ENCODE peak calls at places on chromosome 20, in nine cellular contexts. One of them, this sample, is unnamed.

GRCh38 chr20:33298391-33298790 is 15.4 kb downstream of the BPIFB1 start:
- DNase-seq in cardiac muscle cell: no peak
- DNase-seq in activated CD4-positive, CD25-positive, alpha-beta regulatory T cell: no peak
- DNase-seq in stimulated activated CD4-positive, alpha-beta T cell treated with anti-CD3 and anti-CD28 coated beads, Interleukin-15, amount 100 ng/mL, for 1 hour: no peak
- DNase-seq in HCEC 1CT: no peak
- DNase-seq in uterus: no peak
- DNase-seq in Caki2: no peak
- DNase-seq in stimulated activated CD8-positive, alpha-beta memory T cell treated with anti-CD3 and anti-CD28 coated beads, Interleukin-15, amount 100 ng/mL, for 24 hours: no peak
- DNase-seq in NCI-H774: no peak
- DNase-seq in this sample: no peak

GRCh38 chr20:50645253-50646068 is 45.9 kb downstream of the RIPOR3 start:
- DNase-seq in cardiac muscle cell: peak; percentile 99
- DNase-seq in activated CD4-positive, CD25-positive, alpha-beta regulatory T cell: no peak
- DNase-seq in stimulated activated CD4-positive, alpha-beta T cell treated with anti-CD3 and anti-CD28 coated beads, Interleukin-15, amount 100 ng/mL, for 1 hour: no peak
- DNase-seq in HCEC 1CT: peak; percentile 100
- DNase-seq in uterus: peak; percentile 92
- DNase-seq in Caki2: peak; percentile 98
- DNase-seq in stimulated activated CD8-positive, alpha-beta memory T cell treated with anti-CD3 and anti-CD28 coated beads, Interleukin-15, amount 100 ng/mL, for 24 hours: no peak
- DNase-seq in NCI-H774: no peak
- DNase-seq in this sample: no peak

GRCh38 chr20:438581-439469 is 23.5 kb downstream of the TBC1D20 start:
- DNase-seq in cardiac muscle cell: peak; percentile 40
- DNase-seq in activated CD4-positive, CD25-positive, alpha-beta regulatory T cell: no peak
- DNase-seq in stimulated activated CD4-positive, alpha-beta T cell treated with anti-CD3 and anti-CD28 coated beads, Interleukin-15, amount 100 ng/mL, for 1 hour: peak; percentile 25
- DNase-seq in HCEC 1CT: no peak
- DNase-seq in uterus: no peak
- DNase-seq in Caki2: no peak
- DNase-seq in stimulated activated CD8-positive, alpha-beta memory T cell treated with anti-CD3 and anti-CD28 coated beads, Interleukin-15, amount 100 ng/mL, for 24 hours: peak; percentile 16
- DNase-seq in NCI-H774: no peak
- DNase-seq in this sample: no peak

GRCh38 chr20:33676652-33677645 is 2.7 kb upstream of the NECAB3 start:
- DNase-seq in cardiac muscle cell: no peak
- DNase-seq in activated CD4-positive, CD25-positive, alpha-beta regulatory T cell: no peak
- DNase-seq in stimulated activated CD4-positive, alpha-beta T cell treated with anti-CD3 and anti-CD28 coated beads, Interleukin-15, amount 100 ng/mL, for 1 hour: no peak
- DNase-seq in HCEC 1CT: no peak
- DNase-seq in uterus: peak; percentile 22
- DNase-seq in Caki2: no peak
- DNase-seq in stimulated activated CD8-positive, alpha-beta memory T cell treated with anti-CD3 and anti-CD28 coated beads, Interleukin-15, amount 100 ng/mL, for 24 hours: no peak
- DNase-seq in NCI-H774: no peak
- DNase-seq in this sample: no peak

GRCh38 chr20:921020-921419 is 4.9 kb upstream of the ANGPT4 start:
- DNase-seq in cardiac muscle cell: no peak
- DNase-seq in activated CD4-positive, CD25-positive, alpha-beta regulatory T cell: no peak
- DNase-seq in stimulated activated CD4-positive, alpha-beta T cell treated with anti-CD3 and anti-CD28 coated beads, Interleukin-15, amount 100 ng/mL, for 1 hour: no peak
- DNase-seq in HCEC 1CT: no peak
- DNase-seq in uterus: no peak
- DNase-seq in Caki2: no peak
- DNase-seq in stimulated activated CD8-positive, alpha-beta memory T cell treated with anti-CD3 and anti-CD28 coated beads, Interleukin-15, amount 100 ng/mL, for 24 hours: no peak
- DNase-seq in NCI-H774: no peak
- DNase-seq in this sample: no peak

GRCh38 chr20:37414133-37414532 is 68.2 kb downstream of the SRC start:
- DNase-seq in cardiac muscle cell: no peak
- DNase-seq in activated CD4-positive, CD25-positive, alpha-beta regulatory T cell: no peak
- DNase-seq in stimulated activated CD4-positive, alpha-beta T cell treated with anti-CD3 and anti-CD28 coated beads, Interleukin-15, amount 100 ng/mL, for 1 hour: no peak
- DNase-seq in HCEC 1CT: no peak
- DNase-seq in uterus: no peak
- DNase-seq in Caki2: no peak
- DNase-seq in stimulated activated CD8-positive, alpha-beta memory T cell treated with anti-CD3 and anti-CD28 coated beads, Interleukin-15, amount 100 ng/mL, for 24 hours: no peak
- DNase-seq in NCI-H774: no peak
- DNase-seq in this sample: no peak

GRCh38 chr20:25508083-25508770 is 77.1 kb downstream of the NINL start:
- DNase-seq in cardiac muscle cell: peak; percentile 73
- DNase-seq in activated CD4-positive, CD25-positive, alpha-beta regulatory T cell: no peak
- DNase-seq in stimulated activated CD4-positive, alpha-beta T cell treated with anti-CD3 and anti-CD28 coated beads, Interleukin-15, amount 100 ng/mL, for 1 hour: no peak
- DNase-seq in HCEC 1CT: peak; percentile 48
- DNase-seq in uterus: no peak
- DNase-seq in Caki2: peak; percentile 94
- DNase-seq in stimulated activated CD8-positive, alpha-beta memory T cell treated with anti-CD3 and anti-CD28 coated beads, Interleukin-15, amount 100 ng/mL, for 24 hours: no peak
- DNase-seq in NCI-H774: peak; percentile 10
- DNase-seq in this sample: no peak

GRCh38 chr20:14918981-14919380 is 581.6 kb upstream of the FLRT3 start:
- DNase-seq in cardiac muscle cell: no peak
- DNase-seq in activated CD4-positive, CD25-positive, alpha-beta regulatory T cell: no peak
- DNase-seq in stimulated activated CD4-positive, alpha-beta T cell treated with anti-CD3 and anti-CD28 coated beads, Interleukin-15, amount 100 ng/mL, for 1 hour: no peak
- DNase-seq in HCEC 1CT: no peak
- DNase-seq in uterus: no peak
- DNase-seq in Caki2: no peak
- DNase-seq in stimulated activated CD8-positive, alpha-beta memory T cell treated with anti-CD3 and anti-CD28 coated beads, Interleukin-15, amount 100 ng/mL, for 24 hours: no peak
- DNase-seq in NCI-H774: no peak
- DNase-seq in this sample: no peak

GRCh38 chr20:51758978-51759544 is 9.1 kb downstream of the ATP9A start:
- DNase-seq in cardiac muscle cell: peak; percentile 32
- DNase-seq in activated CD4-positive, CD25-positive, alpha-beta regulatory T cell: no peak
- DNase-seq in stimulated activated CD4-positive, alpha-beta T cell treated with anti-CD3 and anti-CD28 coated beads, Interleukin-15, amount 100 ng/mL, for 1 hour: no peak
- DNase-seq in HCEC 1CT: no peak
- DNase-seq in uterus: no peak
- DNase-seq in Caki2: no peak
- DNase-seq in stimulated activated CD8-positive, alpha-beta memory T cell treated with anti-CD3 and anti-CD28 coated beads, Interleukin-15, amount 100 ng/mL, for 24 hours: no peak
- DNase-seq in NCI-H774: no peak
- DNase-seq in this sample: no peak

GRCh38 chr20:18754030-18754659 is 59.4 kb upstream of the SCP2D1 start:
- DNase-seq in cardiac muscle cell: no peak
- DNase-seq in activated CD4-positive, CD25-positive, alpha-beta regulatory T cell: no peak
- DNase-seq in stimulated activated CD4-positive, alpha-beta T cell treated with anti-CD3 and anti-CD28 coated beads, Interleukin-15, amount 100 ng/mL, for 1 hour: no peak
- DNase-seq in HCEC 1CT: no peak
- DNase-seq in uterus: no peak
- DNase-seq in Caki2: no peak
- DNase-seq in stimulated activated CD8-positive, alpha-beta memory T cell treated with anti-CD3 and anti-CD28 coated beads, Interleukin-15, amount 100 ng/mL, for 24 hours: no peak
- DNase-seq in NCI-H774: no peak
- DNase-seq in this sample: no peak

GRCh38 chr20:2301164-2301622 is 5.4 kb downstream of the TGM3 start:
- DNase-seq in cardiac muscle cell: peak; percentile 21
- DNase-seq in activated CD4-positive, CD25-positive, alpha-beta regulatory T cell: no peak
- DNase-seq in stimulated activated CD4-positive, alpha-beta T cell treated with anti-CD3 and anti-CD28 coated beads, Interleukin-15, amount 100 ng/mL, for 1 hour: no peak
- DNase-seq in HCEC 1CT: peak; percentile 18
- DNase-seq in uterus: no peak
- DNase-seq in Caki2: peak; percentile 91
- DNase-seq in stimulated activated CD8-positive, alpha-beta memory T cell treated with anti-CD3 and anti-CD28 coated beads, Interleukin-15, amount 100 ng/mL, for 24 hours: no peak
- DNase-seq in NCI-H774: no peak
- DNase-seq in this sample: peak; percentile 49

GRCh38 chr20:61373956-61374545 is 122.0 kb downstream of the CDH4 start:
- DNase-seq in cardiac muscle cell: no peak
- DNase-seq in activated CD4-positive, CD25-positive, alpha-beta regulatory T cell: no peak
- DNase-seq in stimulated activated CD4-positive, alpha-beta T cell treated with anti-CD3 and anti-CD28 coated beads, Interleukin-15, amount 100 ng/mL, for 1 hour: no peak
- DNase-seq in HCEC 1CT: no peak
- DNase-seq in uterus: no peak
- DNase-seq in Caki2: no peak
- DNase-seq in stimulated activated CD8-positive, alpha-beta memory T cell treated with anti-CD3 and anti-CD28 coated beads, Interleukin-15, amount 100 ng/mL, for 24 hours: no peak
- DNase-seq in NCI-H774: no peak
- DNase-seq in this sample: no peak

GRCh38 chr20:33736962-33737361 is 5.2 kb downstream of the ZNF341 start:
- DNase-seq in cardiac muscle cell: no peak
- DNase-seq in activated CD4-positive, CD25-positive, alpha-beta regulatory T cell: no peak
- DNase-seq in stimulated activated CD4-positive, alpha-beta T cell treated with anti-CD3 and anti-CD28 coated beads, Interleukin-15, amount 100 ng/mL, for 1 hour: no peak
- DNase-seq in HCEC 1CT: no peak
- DNase-seq in uterus: no peak
- DNase-seq in Caki2: no peak
- DNase-seq in stimulated activated CD8-positive, alpha-beta memory T cell treated with anti-CD3 and anti-CD28 coated beads, Interleukin-15, amount 100 ng/mL, for 24 hours: no peak
- DNase-seq in NCI-H774: no peak
- DNase-seq in this sample: no peak

GRCh38 chr20:38109657-38110524 is 55.2 kb downstream of the TGM2 start:
- DNase-seq in cardiac muscle cell: peak; percentile 98
- DNase-seq in activated CD4-positive, CD25-positive, alpha-beta regulatory T cell: no peak
- DNase-seq in stimulated activated CD4-positive, alpha-beta T cell treated with anti-CD3 and anti-CD28 coated beads, Interleukin-15, amount 100 ng/mL, for 1 hour: no peak
- DNase-seq in HCEC 1CT: peak; percentile 91
- DNase-seq in uterus: peak; percentile 82
- DNase-seq in Caki2: peak; percentile 72
- DNase-seq in stimulated activated CD8-positive, alpha-beta memory T cell treated with anti-CD3 and anti-CD28 coated beads, Interleukin-15, amount 100 ng/mL, for 24 hours: no peak
- DNase-seq in NCI-H774: no peak
- DNase-seq in this sample: peak; percentile 49

GRCh38 chr20:2771631-2772080 is 28.8 kb downstream of the CPXM1 start:
- DNase-seq in cardiac muscle cell: peak; percentile 42
- DNase-seq in activated CD4-positive, CD25-positive, alpha-beta regulatory T cell: no peak
- DNase-seq in stimulated activated CD4-positive, alpha-beta T cell treated with anti-CD3 and anti-CD28 coated beads, Interleukin-15, amount 100 ng/mL, for 1 hour: no peak
- DNase-seq in HCEC 1CT: no peak
- DNase-seq in uterus: no peak
- DNase-seq in Caki2: no peak
- DNase-seq in stimulated activated CD8-positive, alpha-beta memory T cell treated with anti-CD3 and anti-CD28 coated beads, Interleukin-15, amount 100 ng/mL, for 24 hours: no peak
- DNase-seq in NCI-H774: no peak
- DNase-seq in this sample: no peak

GRCh38 chr20:45576995-45577394 is 2.1 kb downstream of the WFDC8 start:
- DNase-seq in cardiac muscle cell: peak; percentile 9
- DNase-seq in activated CD4-positive, CD25-positive, alpha-beta regulatory T cell: no peak
- DNase-seq in stimulated activated CD4-positive, alpha-beta T cell treated with anti-CD3 and anti-CD28 coated beads, Interleukin-15, amount 100 ng/mL, for 1 hour: no peak
- DNase-seq in HCEC 1CT: no peak
- DNase-seq in uterus: no peak
- DNase-seq in Caki2: no peak
- DNase-seq in stimulated activated CD8-positive, alpha-beta memory T cell treated with anti-CD3 and anti-CD28 coated beads, Interleukin-15, amount 100 ng/mL, for 24 hours: no peak
- DNase-seq in NCI-H774: no peak
- DNase-seq in this sample: no peak

GRCh38 chr20:37185681-37186080 is 6.3 kb upstream of the MROH8 start:
- DNase-seq in cardiac muscle cell: no peak
- DNase-seq in activated CD4-positive, CD25-positive, alpha-beta regulatory T cell: no peak
- DNase-seq in stimulated activated CD4-positive, alpha-beta T cell treated with anti-CD3 and anti-CD28 coated beads, Interleukin-15, amount 100 ng/mL, for 1 hour: no peak
- DNase-seq in HCEC 1CT: no peak
- DNase-seq in uterus: no peak
- DNase-seq in Caki2: no peak
- DNase-seq in stimulated activated CD8-positive, alpha-beta memory T cell treated with anti-CD3 and anti-CD28 coated beads, Interleukin-15, amount 100 ng/mL, for 24 hours: no peak
- DNase-seq in NCI-H774: no peak
- DNase-seq in this sample: no peak

GRCh38 chr20:63273635-63274380 is 1.2 kb downstream of the ARFGAP1 start:
- DNase-seq in cardiac muscle cell: peak; percentile 70
- DNase-seq in activated CD4-positive, CD25-positive, alpha-beta regulatory T cell: no peak
- DNase-seq in stimulated activated CD4-positive, alpha-beta T cell treated with anti-CD3 and anti-CD28 coated beads, Interleukin-15, amount 100 ng/mL, for 1 hour: no peak
- DNase-seq in HCEC 1CT: peak; percentile 64
- DNase-seq in uterus: no peak
- DNase-seq in Caki2: peak; percentile 71
- DNase-seq in stimulated activated CD8-positive, alpha-beta memory T cell treated with anti-CD3 and anti-CD28 coated beads, Interleukin-15, amount 100 ng/mL, for 24 hours: no peak
- DNase-seq in NCI-H774: no peak
- DNase-seq in this sample: peak; percentile 53

GRCh38 chr20:58816051-58816450 is 34.7 kb downstream of the GNAS-AS1 start:
- DNase-seq in cardiac muscle cell: no peak
- DNase-seq in activated CD4-positive, CD25-positive, alpha-beta regulatory T cell: no peak
- DNase-seq in stimulated activated CD4-positive, alpha-beta T cell treated with anti-CD3 and anti-CD28 coated beads, Interleukin-15, amount 100 ng/mL, for 1 hour: no peak
- DNase-seq in HCEC 1CT: no peak
- DNase-seq in uterus: no peak
- DNase-seq in Caki2: no peak
- DNase-seq in stimulated activated CD8-positive, alpha-beta memory T cell treated with anti-CD3 and anti-CD28 coated beads, Interleukin-15, amount 100 ng/mL, for 24 hours: no peak
- DNase-seq in NCI-H774: no peak
- DNase-seq in this sample: no peak

GRCh38 chr20:3158968-3159431 is 665 bp downstream of the FASTKD5 start:
- DNase-seq in cardiac muscle cell: peak; percentile 37
- DNase-seq in activated CD4-positive, CD25-positive, alpha-beta regulatory T cell: no peak
- DNase-seq in stimulated activated CD4-positive, alpha-beta T cell treated with anti-CD3 and anti-CD28 coated beads, Interleukin-15, amount 100 ng/mL, for 1 hour: no peak
- DNase-seq in HCEC 1CT: no peak
- DNase-seq in uterus: no peak
- DNase-seq in Caki2: peak; percentile 28
- DNase-seq in stimulated activated CD8-positive, alpha-beta memory T cell treated with anti-CD3 and anti-CD28 coated beads, Interleukin-15, amount 100 ng/mL, for 24 hours: no peak
- DNase-seq in NCI-H774: no peak
- DNase-seq in this sample: peak; percentile 87

GRCh38 chr20:7692478-7692877 is 247.8 kb downstream of the HAO1 start:
- DNase-seq in cardiac muscle cell: peak; percentile 13
- DNase-seq in activated CD4-positive, CD25-positive, alpha-beta regulatory T cell: no peak
- DNase-seq in stimulated activated CD4-positive, alpha-beta T cell treated with anti-CD3 and anti-CD28 coated beads, Interleukin-15, amount 100 ng/mL, for 1 hour: no peak
- DNase-seq in HCEC 1CT: no peak
- DNase-seq in uterus: no peak
- DNase-seq in Caki2: no peak
- DNase-seq in stimulated activated CD8-positive, alpha-beta memory T cell treated with anti-CD3 and anti-CD28 coated beads, Interleukin-15, amount 100 ng/mL, for 24 hours: no peak
- DNase-seq in NCI-H774: no peak
- DNase-seq in this sample: no peak

GRCh38 chr20:25273046-25273445 is 25.2 kb downstream of the PYGB start:
- DNase-seq in cardiac muscle cell: no peak
- DNase-seq in activated CD4-positive, CD25-positive, alpha-beta regulatory T cell: no peak
- DNase-seq in stimulated activated CD4-positive, alpha-beta T cell treated with anti-CD3 and anti-CD28 coated beads, Interleukin-15, amount 100 ng/mL, for 1 hour: no peak
- DNase-seq in HCEC 1CT: no peak
- DNase-seq in uterus: peak; percentile 7
- DNase-seq in Caki2: no peak
- DNase-seq in stimulated activated CD8-positive, alpha-beta memory T cell treated with anti-CD3 and anti-CD28 coated beads, Interleukin-15, amount 100 ng/mL, for 24 hours: no peak
- DNase-seq in NCI-H774: no peak
- DNase-seq in this sample: no peak

GRCh38 chr20:2349801-2350200 is 30.9 kb upstream of the TGM6 start:
- DNase-seq in cardiac muscle cell: peak; percentile 41
- DNase-seq in activated CD4-positive, CD25-positive, alpha-beta regulatory T cell: no peak
- DNase-seq in stimulated activated CD4-positive, alpha-beta T cell treated with anti-CD3 and anti-CD28 coated beads, Interleukin-15, amount 100 ng/mL, for 1 hour: no peak
- DNase-seq in HCEC 1CT: no peak
- DNase-seq in uterus: no peak
- DNase-seq in Caki2: peak; percentile 58
- DNase-seq in stimulated activated CD8-positive, alpha-beta memory T cell treated with anti-CD3 and anti-CD28 coated beads, Interleukin-15, amount 100 ng/mL, for 24 hours: no peak
- DNase-seq in NCI-H774: no peak
- DNase-seq in this sample: no peak

GRCh38 chr20:14523090-14523489 is 185.7 kb upstream of the FLRT3 start:
- DNase-seq in cardiac muscle cell: no peak
- DNase-seq in activated CD4-positive, CD25-positive, alpha-beta regulatory T cell: no peak
- DNase-seq in stimulated activated CD4-positive, alpha-beta T cell treated with anti-CD3 and anti-CD28 coated beads, Interleukin-15, amount 100 ng/mL, for 1 hour: no peak
- DNase-seq in HCEC 1CT: no peak
- DNase-seq in uterus: no peak
- DNase-seq in Caki2: no peak
- DNase-seq in stimulated activated CD8-positive, alpha-beta memory T cell treated with anti-CD3 and anti-CD28 coated beads, Interleukin-15, amount 100 ng/mL, for 24 hours: no peak
- DNase-seq in NCI-H774: no peak
- DNase-seq in this sample: no peak

GRCh38 chr20:3262566-3262965 is 23.6 kb upstream of the SLC4A11 start:
- DNase-seq in cardiac muscle cell: no peak
- DNase-seq in activated CD4-positive, CD25-positive, alpha-beta regulatory T cell: no peak
- DNase-seq in stimulated activated CD4-positive, alpha-beta T cell treated with anti-CD3 and anti-CD28 coated beads, Interleukin-15, amount 100 ng/mL, for 1 hour: no peak
- DNase-seq in HCEC 1CT: peak; percentile 30
- DNase-seq in uterus: no peak
- DNase-seq in Caki2: no peak
- DNase-seq in stimulated activated CD8-positive, alpha-beta memory T cell treated with anti-CD3 and anti-CD28 coated beads, Interleukin-15, amount 100 ng/mL, for 24 hours: no peak
- DNase-seq in NCI-H774: no peak
- DNase-seq in this sample: no peak

GRCh38 chr20:57210054-57210910 is 56.2 kb downstream of the BMP7 start:
- DNase-seq in cardiac muscle cell: no peak
- DNase-seq in activated CD4-positive, CD25-positive, alpha-beta regulatory T cell: no peak
- DNase-seq in stimulated activated CD4-positive, alpha-beta T cell treated with anti-CD3 and anti-CD28 coated beads, Interleukin-15, amount 100 ng/mL, for 1 hour: no peak
- DNase-seq in HCEC 1CT: no peak
- DNase-seq in uterus: no peak
- DNase-seq in Caki2: no peak
- DNase-seq in stimulated activated CD8-positive, alpha-beta memory T cell treated with anti-CD3 and anti-CD28 coated beads, Interleukin-15, amount 100 ng/mL, for 24 hours: no peak
- DNase-seq in NCI-H774: no peak
- DNase-seq in this sample: no peak

GRCh38 chr20:50621068-50621467 is 70.3 kb downstream of the RIPOR3 start:
- DNase-seq in cardiac muscle cell: no peak
- DNase-seq in activated CD4-positive, CD25-positive, alpha-beta regulatory T cell: no peak
- DNase-seq in stimulated activated CD4-positive, alpha-beta T cell treated with anti-CD3 and anti-CD28 coated beads, Interleukin-15, amount 100 ng/mL, for 1 hour: no peak
- DNase-seq in HCEC 1CT: no peak
- DNase-seq in uterus: no peak
- DNase-seq in Caki2: no peak
- DNase-seq in stimulated activated CD8-positive, alpha-beta memory T cell treated with anti-CD3 and anti-CD28 coated beads, Interleukin-15, amount 100 ng/mL, for 24 hours: no peak
- DNase-seq in NCI-H774: no peak
- DNase-seq in this sample: no peak

This sample was measured in erythroblast.